ENCODE peak calls at places on chromosomes 4 and X, in four cellular contexts. Z, O, P and E are unnamed samples.

GRCh38 chrX:125621588-125621927 is 301.9 kb downstream of the TEX13C start:
- DNase-seq in Z (no peak), O (no peak), P (no peak), E (no peak)

GRCh38 chrX:155819966-155820491 is 61.1 kb upstream of the VAMP7 start:
- DNase-seq in Z (peak), O (peak), P (peak), E (peak)

GRCh38 chr4:5547651-5548249 is 160.6 kb downstream of the EVC2 start:
- DNase-seq in Z (no peak), O (no peak), P (no peak), E (no peak)

GRCh38 chrX:17214962-17215361 is 160.0 kb upstream of the NHS start:
- DNase-seq in Z (no peak), O (no peak), P (no peak), E (peak)

GRCh38 chrX:39414290-39414847 is 613.1 kb downstream of the MID1IP1 start:
- DNase-seq in Z (no peak), O (no peak), P (no peak), E (no peak)

GRCh38 chr4:74873545-74874295 is 59.2 kb upstream of the PARM1 start:
- DNase-seq in Z (peak), O (no peak), P (no peak), E (no peak)

GRCh38 chr4:159508917-159509500 is 406.1 kb downstream of the RAPGEF2 start:
- DNase-seq in Z (no peak), O (no peak), P (no peak), E (peak)

GRCh38 chrX:25976683-25977310 is 161.3 kb upstream of the MAGEB18 start:
- DNase-seq in Z (no peak), O (no peak), P (no peak), E (no peak)

GRCh38 chrX:140064993-140065392 is 99.7 kb upstream of the CXorf66 start:
- DNase-seq in Z (no peak), O (no peak), P (no peak), E (no peak)

GRCh38 chr4:5165419-5166369 is 114.4 kb downstream of the STK32B start:
- DNase-seq in Z (no peak), O (no peak), P (peak), E (peak)

GRCh38 chr4:116303736-116304188 is 781.6 kb downstream of the TRAM1L1 start:
- DNase-seq in Z (no peak), O (no peak), P (no peak), E (no peak)

GRCh38 chr4:90951037-90951436 is 823.8 kb downstream of the CCSER1 start:
- DNase-seq in Z (peak), O (no peak), P (no peak), E (peak)

GRCh38 chr4:111631157-111631999 is 513.9 kb upstream of the FAM241A start:
- DNase-seq in Z (peak), O (no peak), P (peak), E (peak)

GRCh38 chrX:64187762-64188150 is 17.8 kb downstream of the AMER1 start:
- DNase-seq in Z (no peak), O (no peak), P (no peak), E (no peak)

GRCh38 chr4:180695851-180696250 is 1547.4 kb upstream of the TENM3 start:
- DNase-seq in Z (no peak), O (no peak), P (peak), E (peak)

GRCh38 chr4:20883231-20883630 is 183.0 kb downstream of the PACRGL start:
- DNase-seq in Z (no peak), O (no peak), P (no peak), E (no peak)

GRCh38 chrX:2345562-2345961 is 155.2 kb downstream of the DHRSX start:
- DNase-seq in Z (no peak), O (no peak), P (no peak), E (no peak)

GRCh38 chr4:531076-531475 is 32.1 kb downstream of the PIGG start:
- DNase-seq in Z (no peak), O (no peak), P (no peak), E (no peak)

GRCh38 chr4:156347412-156348075 is 393.9 kb upstream of the CTSO start:
- DNase-seq in Z (no peak), O (no peak), P (no peak), E (peak)

GRCh38 chr4:22203436-22204011 is 255.0 kb upstream of the KCNIP4 start:
- DNase-seq in Z (no peak), O (no peak), P (no peak), E (no peak)

GRCh38 chr4:14386196-14386595 is 616.1 kb upstream of the CPEB2 start:
- DNase-seq in Z (peak), O (no peak), P (no peak), E (no peak)

GRCh38 chr4:86940176-86940575 is 5.4 kb downstream of the AFF1 start:
- DNase-seq in Z (no peak), O (no peak), P (no peak), E (no peak)